ENCODE peak calls at places on chromosomes 1 and 21, in seven cellular contexts. H, T, X, R, W, S and Z are unnamed samples.

GRCh38 chr1:8625480-8625879 is 192.0 kb downstream of the RERE start:
- DNase-seq in H (no peak), T (no peak), X (no peak), R (no peak), W (no peak), S (no peak), Z (no peak)

GRCh38 chr1:79852004-79852403 is 845.5 kb upstream of the ADGRL4 start:
- DNase-seq in H (no peak), T (no peak), X (no peak), R (peak; percentile 18), W (no peak), S (no peak), Z (no peak)

GRCh38 chr1:41626146-41626545 is 141.7 kb upstream of the EDN2 start:
- DNase-seq in H (no peak), T (no peak), X (no peak), R (no peak), W (peak; percentile 31), S (no peak), Z (no peak)

GRCh38 chr21:46126321-46127238 is 28.7 kb downstream of the COL6A2 start:
- DNase-seq in H (no peak), T (peak; percentile 25), X (no peak), R (no peak), W (no peak), S (no peak), Z (no peak)

GRCh38 chr1:228087771-228088251 is 5.3 kb downstream of the ARF1 start:
- DNase-seq in H (no peak), T (no peak), X (no peak), R (no peak), W (no peak), S (no peak), Z (no peak)

GRCh38 chr1:59422921-59423575 is 126.2 kb downstream of the FGGY start:
- DNase-seq in H (no peak), T (peak; percentile 63), X (no peak), R (no peak), W (no peak), S (no peak), Z (no peak)

GRCh38 chr1:4944911-4945310 is 290.5 kb downstream of the AJAP1 start:
- DNase-seq in H (no peak), T (no peak), X (no peak), R (no peak), W (no peak), S (no peak), Z (no peak)

GRCh38 chr1:220391426-220391825 is 119.2 kb upstream of the RAB3GAP2 start:
- DNase-seq in H (no peak), T (no peak), X (no peak), R (no peak), W (no peak), S (no peak), Z (no peak)

GRCh38 chr1:181128592-181129497 is 40.3 kb downstream of the IER5 start:
- DNase-seq in H (peak; percentile 71), T (no peak), X (no peak), R (peak; percentile 87), W (no peak), S (no peak), Z (peak; percentile 82)

GRCh38 chr1:183090386-183091006 is 67.3 kb downstream of the LAMC1 start:
- DNase-seq in H (no peak), T (peak; percentile 75), X (no peak), R (no peak), W (no peak), S (no peak), Z (no peak)

GRCh38 chr1:72322910-72323309 is 40.6 kb upstream of the NEGR1 start:
- DNase-seq in H (no peak), T (no peak), X (no peak), R (no peak), W (no peak), S (no peak), Z (no peak)
- H3K27me3 ChIP-seq in H (no peaks in the 10 kb centered on the region), T (no peaks in the 10 kb centered on the region), X (no peaks in the 10 kb centered on the region), R (no peaks in the 10 kb centered on the region), W (no peaks in the 10 kb centered on the region), S (no peaks in the 10 kb centered on the region), Z (no peaks in the 10 kb centered on the region)

GRCh38 chr1:46537651-46538050 is 13.8 kb downstream of the KNCN start:
- DNase-seq in H (no peak), T (no peak), X (no peak), R (no peak), W (no peak), S (no peak), Z (no peak)
- H3K27me3 ChIP-seq in H (peaks cover 58% of the 10 kb centered on the region), T (peaks cover 22% of the 10 kb centered on the region), X (no peaks in the 10 kb centered on the region), R (peaks cover 100% of the 10 kb centered on the region), W (no peaks in the 10 kb centered on the region), S (no peaks in the 10 kb centered on the region), Z (no peaks in the 10 kb centered on the region)

DNA sequence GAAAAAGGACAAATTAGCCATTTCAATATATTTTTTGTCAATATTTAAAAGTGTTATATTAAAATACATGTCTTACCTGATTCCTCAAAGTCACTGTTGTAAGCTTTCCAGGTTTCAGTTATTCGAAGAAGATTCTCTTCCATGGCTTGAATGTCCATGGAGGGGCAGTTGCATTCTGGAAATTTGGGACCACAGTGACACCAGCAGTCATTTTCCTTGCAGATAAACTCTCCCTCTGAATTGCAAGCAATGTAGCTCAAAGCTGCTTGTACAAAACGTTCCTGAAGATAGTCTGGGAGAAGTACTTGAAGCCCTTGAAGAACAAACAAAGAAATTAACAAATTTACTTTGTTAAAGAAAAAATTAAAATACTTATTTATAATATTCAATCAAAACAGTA is 251.7 kb downstream of the BRINP3 start:
- DNase-seq in H (no peak), T (no peak), X (no peak), R (no peak), W (no peak), S (no peak), Z (no peak)
- H3K27me3 ChIP-seq in H (no peaks in the 10 kb centered on the region), T (no peaks in the 10 kb centered on the region), X (no peaks in the 10 kb centered on the region), R (no peaks in the 10 kb centered on the region), W (no peaks in the 10 kb centered on the region), S (no peaks in the 10 kb centered on the region), Z (no peaks in the 10 kb centered on the region)

DNA sequence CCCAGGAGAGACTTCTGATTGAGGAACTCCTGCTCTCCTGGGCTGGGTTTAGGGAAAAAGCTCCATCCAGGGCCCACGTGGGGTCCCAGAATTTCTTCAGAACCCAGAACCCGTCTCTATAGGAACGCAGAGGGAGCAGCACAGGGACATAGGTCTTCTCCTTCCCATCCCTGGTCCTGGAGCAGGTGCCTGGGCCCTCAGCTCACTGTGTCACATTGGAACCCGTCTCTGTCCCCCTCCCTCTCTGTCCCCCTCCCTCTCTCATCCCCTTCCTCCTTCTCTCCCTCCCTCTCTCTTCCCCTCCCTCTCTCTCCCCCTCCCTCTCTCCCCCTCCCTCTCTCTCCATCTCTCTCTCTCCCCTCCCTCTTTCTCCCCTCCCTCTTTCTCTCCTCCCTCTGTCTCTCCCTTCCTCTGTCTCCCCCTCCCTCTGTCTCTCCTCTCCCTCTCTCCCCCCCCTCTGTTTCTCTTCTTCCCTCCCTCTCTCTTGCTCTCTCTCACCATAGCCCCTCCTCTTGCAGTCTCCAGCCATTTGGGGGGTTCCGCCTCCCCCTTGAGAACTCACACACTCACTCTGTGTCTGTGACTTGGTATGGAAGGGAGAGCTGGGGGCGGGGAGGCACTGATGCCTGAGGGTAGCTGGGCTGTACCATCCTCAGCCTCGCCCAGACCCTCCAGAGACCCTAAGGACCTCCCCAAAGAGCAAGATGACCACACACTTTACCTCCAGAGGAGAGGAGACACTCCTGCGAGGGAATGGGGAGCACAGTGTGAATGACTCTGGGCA is 103.0 kb upstream of the ARHGEF16 start:
- DNase-seq in H (no peak), T (no peak), X (no peak), R (peak; percentile 44), W (no peak), S (no peak), Z (no peak)
- H3K27me3 ChIP-seq in H (peaks cover 88% of the 10 kb centered on the region), T (peaks cover 14% of the 10 kb centered on the region), X (no peaks in the 10 kb centered on the region), R (no peaks in the 10 kb centered on the region), W (no peaks in the 10 kb centered on the region), S (no peaks in the 10 kb centered on the region), Z (no peaks in the 10 kb centered on the region)

GRCh38 chr1:245262876-245263625 is 108.3 kb downstream of the KIF26B start:
- DNase-seq in H (no peak), T (no peak), X (no peak), R (no peak), W (no peak), S (no peak), Z (no peak)
- H3K27me3 ChIP-seq in H (no peaks in the 10 kb centered on the region), T (peaks cover 4% of the 10 kb centered on the region), X (no peaks in the 10 kb centered on the region), R (no peaks in the 10 kb centered on the region), W (no peaks in the 10 kb centered on the region), S (no peaks in the 10 kb centered on the region), Z (no peaks in the 10 kb centered on the region)

GRCh38 chr1:3379934-3380333 is 74.5 kb upstream of the ARHGEF16 start:
- DNase-seq in H (no peak), T (no peak), X (no peak), R (no peak), W (no peak), S (no peak), Z (no peak)
- H3K27me3 ChIP-seq in H (peaks cover 24% of the 10 kb centered on the region), T (no peaks in the 10 kb centered on the region), X (no peaks in the 10 kb centered on the region), R (no peaks in the 10 kb centered on the region), W (no peaks in the 10 kb centered on the region), S (no peaks in the 10 kb centered on the region), Z (no peaks in the 10 kb centered on the region)

GRCh38 chr1:166975361-166976129 is at the start of gene ILDR2:
- DNase-seq in H (peak; percentile 79), T (peak; percentile 60), X (peak; percentile 14), R (peak; percentile 82), W (peak; percentile 68), S (peak; percentile 31), Z (peak; percentile 55)

GRCh38 chr1:166972193-166972592 is 3.1 kb downstream of the ILDR2 start:
- DNase-seq in H (no peak), T (no peak), X (no peak), R (no peak), W (no peak), S (no peak), Z (no peak)

GRCh38 chr1:166977951-166978350 is 2.6 kb upstream of the ILDR2 start:
- DNase-seq in H (no peak), T (no peak), X (no peak), R (no peak), W (no peak), S (no peak), Z (no peak)

GRCh38 chr1:166972827-166973226 is 2.5 kb downstream of the ILDR2 start:
- DNase-seq in H (no peak), T (no peak), X (no peak), R (peak; percentile 40), W (no peak), S (no peak), Z (no peak)

DNA sequence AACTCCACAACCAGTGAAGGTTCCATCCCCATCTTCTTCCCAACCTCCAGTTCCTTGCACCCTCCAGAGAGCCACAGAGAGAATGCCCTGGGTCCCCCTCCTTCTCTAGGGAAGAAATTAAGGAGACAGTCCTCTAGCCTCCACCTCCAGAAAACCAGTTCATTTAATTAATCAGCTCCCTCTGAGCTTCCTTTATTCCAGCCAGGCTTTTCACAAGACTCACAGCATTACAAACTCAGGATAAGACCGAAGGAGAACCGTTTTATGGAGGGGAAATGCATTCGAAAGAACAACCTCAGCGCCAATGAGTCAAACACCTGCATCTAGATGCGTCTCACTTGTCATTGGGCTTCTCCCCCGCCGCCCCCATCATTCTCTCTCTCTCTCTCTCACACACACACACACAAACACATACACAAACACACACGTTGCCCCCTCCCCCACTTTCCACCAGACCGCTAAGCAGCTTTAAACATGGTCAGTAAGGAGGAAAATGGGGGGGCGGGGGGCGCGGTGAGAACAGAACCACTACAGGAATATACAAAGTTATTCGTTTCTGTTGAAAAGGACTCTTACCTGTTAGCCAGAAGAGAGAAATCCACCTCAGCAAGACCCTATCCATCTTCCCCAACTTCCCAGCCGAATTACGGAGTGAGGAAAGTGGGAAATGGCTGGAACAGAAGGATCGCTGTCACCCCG is 544 bp downstream of the ILDR2 start:
- DNase-seq in H (peak; percentile 39), T (no peak), X (no peak), R (peak; percentile 37), W (no peak), S (peak; percentile 11), Z (no peak)
- H3K27me3 ChIP-seq in H (peaks cover 17% of the 10 kb centered on the region), T (peaks cover 55% of the 10 kb centered on the region), X (peaks cover 2% of the 10 kb centered on the region), R (peaks cover 63% of the 10 kb centered on the region), W (no peaks in the 10 kb centered on the region), S (peaks cover 10% of the 10 kb centered on the region), Z (no peaks in the 10 kb centered on the region)